ENCODE peak calls at places on chromosomes 16 and 17, in ten cellular contexts. T is cardiac muscle cell, R is epithelial cell of esophagus, X is fibroblast of pulmonary artery, J is thoracic aorta, E is bronchial epithelial cell, V is GM12864, F is hepatocyte, L is upper lobe of right lung, M is heart left ventricle. I is an unnamed sample.

GRCh38 chr16:68744744-68745280 is 7.7 kb downstream of the CDH1 start:
- DNase-seq in J (no peak), R (peak; percentile 98), E (peak; percentile 98), F (peak; percentile 88), M (no peak), T (no peak), X (no peak), L (peak; percentile 74), V (no peak), I (no peak)

GRCh38 chr16:2962334-2963073 is 1.6 kb upstream of the KREMEN2 start:
- DNase-seq in F (no peak), R (no peak), L (no peak), V (no peak), E (no peak), X (no peak), J (no peak), M (no peak), T (no peak), I (no peak)

GRCh38 chr16:12516621-12517309 is 286.9 kb downstream of the CPPED1 start:
- DNase-seq in R (no peak), V (no peak), M (no peak), T (no peak), L (no peak), F (no peak), X (no peak), J (no peak), E (no peak), I (no peak)

GRCh38 chr16:9258423-9259051 is 167.1 kb downstream of the HAPSTR1 start:
- DNase-seq in X (peak; percentile 3), M (peak; percentile 11), V (peak; percentile 10), L (no peak), R (peak; percentile 9), J (no peak), F (peak; percentile 65), T (peak; percentile 70), E (peak; percentile 9), I (peak; percentile 4)

GRCh38 chr17:58318065-58318481 is 10.5 kb downstream of the TSPOAP1 start:
- DNase-seq in T (no peak), J (no peak), X (no peak), F (no peak), L (peak; percentile 49), E (no peak), M (no peak), R (no peak), V (no peak), I (no peak)

GRCh38 chr16:69482410-69482951 is 58.1 kb downstream of the CYB5B start:
- DNase-seq in M (peak; percentile 83), R (no peak), X (peak; percentile 93), V (no peak), E (no peak), T (no peak), J (peak; percentile 16), L (no peak), F (no peak), I (peak; percentile 79)

GRCh38 chr16:29141586-29142324 is 156.9 kb downstream of the LAT start:
- DNase-seq in F (no peak), R (no peak), V (no peak), L (peak; percentile 26), T (no peak), J (no peak), M (no peak), E (no peak), X (no peak), I (no peak)

GRCh38 chr17:59330314-59330942 is 1.0 kb upstream of the YPEL2 start:
- DNase-seq in J (no peak), X (no peak), T (peak; percentile 38), R (no peak), F (peak; percentile 80), E (peak; percentile 34), V (no peak), M (peak; percentile 79), L (peak; percentile 74), I (no peak)

GRCh38 chr16:21208831-21209230 is 2.5 kb downstream of the ZP2 start:
- DNase-seq in R (no peak), X (no peak), F (no peak), M (no peak), T (no peak), L (no peak), J (no peak), V (no peak), E (no peak), I (no peak)

GRCh38 chr16:4537376-4538066 is 1.1 kb downstream of the CDIP1 start:
- DNase-seq in E (no peak), X (no peak), J (no peak), V (no peak), R (peak; percentile 35), M (peak; percentile 36), L (no peak), T (peak; percentile 35), F (no peak), I (no peak)

GRCh38 chr17:72117748-72118587 is 2.9 kb upstream of the SOX9 start:
- DNase-seq in L (no peak), E (no peak), X (no peak), V (no peak), J (no peak), M (peak; percentile 14), T (no peak), F (no peak), R (peak; percentile 32), I (peak; percentile 30)

DNA sequence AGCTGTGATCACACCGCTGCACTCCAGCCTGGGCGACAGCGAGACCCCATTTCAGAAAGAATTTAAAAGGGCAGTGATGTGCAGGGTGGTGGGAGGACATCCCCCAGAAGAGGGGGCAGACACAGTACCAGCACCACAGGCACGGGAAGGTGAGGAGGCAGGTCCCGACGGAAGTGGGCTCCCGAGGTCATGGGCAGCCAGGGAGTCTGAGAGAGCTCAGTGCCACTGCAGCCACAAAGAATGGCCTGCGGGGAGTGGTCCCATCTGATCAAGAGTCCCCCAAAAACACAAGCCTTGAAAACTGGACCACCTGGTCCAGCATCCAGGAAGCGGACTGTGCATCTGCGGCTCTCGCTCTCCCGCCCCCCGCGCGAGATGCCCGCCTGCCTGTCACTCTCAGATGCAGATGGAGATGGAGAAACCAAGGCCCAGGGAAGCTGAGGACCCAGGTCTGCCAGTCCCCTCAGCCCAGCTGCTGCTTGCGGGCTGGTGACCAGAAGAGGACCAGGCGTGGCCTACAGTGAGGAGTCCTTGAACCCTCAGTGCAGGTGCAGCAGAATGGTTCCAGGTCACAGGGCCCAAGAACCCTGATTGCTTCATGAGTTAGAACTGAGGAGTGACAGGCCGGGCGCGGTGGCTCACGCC is 4.3 kb upstream of the CAPN15 start:
- DNase-seq in T (no peak), M (no peak), V (no peak), E (no peak), R (no peak), J (no peak), X (no peak), F (no peak), L (no peak), I (no peak)
- H3K4me3 ChIP-seq in T (no peak overlapping the region), M (no peak overlapping the region), V (no peak overlapping the region), E (no peak overlapping the region), R (no peak overlapping the region), J (no peak overlapping the region), X (no peak overlapping the region), F (no peak overlapping the region), L (no peak overlapping the region), I (no peak overlapping the region)

GRCh38 chr17:49583889-49584288 is 8.2 kb downstream of the NXPH3 start:
- DNase-seq in L (no peak), F (no peak), M (no peak), J (no peak), T (no peak), V (no peak), E (no peak), R (no peak), X (no peak), I (no peak)

GRCh38 chr17:49583226-49583625 is 7.6 kb downstream of the NXPH3 start:
- DNase-seq in T (no peak), V (no peak), L (no peak), E (no peak), X (no peak), R (no peak), F (no peak), J (no peak), M (no peak), I (no peak)

GRCh38 chr17:49587366-49588073 is 11.8 kb downstream of the NXPH3 start:
- DNase-seq in F (no peak), E (no peak), R (no peak), J (no peak), T (no peak), V (no peak), L (no peak), M (no peak), X (no peak), I (no peak)

GRCh38 chr17:49582789-49583188 is 7.1 kb downstream of the NXPH3 start:
- DNase-seq in M (no peak), X (no peak), J (no peak), F (no peak), E (peak; percentile 28), R (peak; percentile 56), L (no peak), V (no peak), T (no peak), I (no peak)

GRCh38 chr17:49585422-49586027 is 9.9 kb downstream of the NXPH3 start:
- DNase-seq in F (no peak), L (no peak), V (no peak), J (no peak), M (no peak), T (no peak), E (no peak), X (no peak), R (no peak), I (no peak)
- TF ChIP-seq CTCF in F (no peak), L (no peak), V (peak; percentile 14), J (peak; percentile 36), M (no peak), T (peak; percentile 20), E (peak; percentile 29), X (peak; percentile 33), R (peak; percentile 21), I (peak; percentile 13)

DNA sequence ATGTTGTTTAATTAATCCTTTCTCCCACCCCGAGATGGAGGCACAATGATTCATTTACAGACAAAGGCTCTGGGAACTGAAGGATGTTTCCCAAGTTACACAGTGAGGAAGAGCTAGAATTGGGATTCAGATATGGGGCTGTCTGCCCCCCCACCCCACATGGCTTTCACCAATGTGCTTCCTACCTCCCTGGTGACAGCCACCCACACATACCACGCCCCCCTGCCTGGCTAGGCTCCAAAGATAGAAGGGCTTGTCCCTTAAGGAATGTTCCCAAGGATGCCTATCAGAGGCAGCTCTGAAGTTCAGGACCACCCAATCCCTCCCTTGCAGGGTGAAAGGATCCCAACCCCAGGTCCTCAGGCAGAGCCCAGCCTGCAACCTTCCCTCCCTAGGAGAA is 32.9 kb downstream of the CFAP20 start:
- DNase-seq in F (no peak), M (no peak), R (no peak), L (peak; percentile 22), V (no peak), J (no peak), X (no peak), T (peak; percentile 42), E (no peak), I (no peak)
- H3K4me3 ChIP-seq in F (no peak overlapping the region), M (no peak overlapping the region), R (no peak overlapping the region), L (no peak overlapping the region), V (no peak overlapping the region), J (no peak overlapping the region), X (no peak overlapping the region), T (no peak overlapping the region), E (no peak overlapping the region), I (no peak overlapping the region)

DNA sequence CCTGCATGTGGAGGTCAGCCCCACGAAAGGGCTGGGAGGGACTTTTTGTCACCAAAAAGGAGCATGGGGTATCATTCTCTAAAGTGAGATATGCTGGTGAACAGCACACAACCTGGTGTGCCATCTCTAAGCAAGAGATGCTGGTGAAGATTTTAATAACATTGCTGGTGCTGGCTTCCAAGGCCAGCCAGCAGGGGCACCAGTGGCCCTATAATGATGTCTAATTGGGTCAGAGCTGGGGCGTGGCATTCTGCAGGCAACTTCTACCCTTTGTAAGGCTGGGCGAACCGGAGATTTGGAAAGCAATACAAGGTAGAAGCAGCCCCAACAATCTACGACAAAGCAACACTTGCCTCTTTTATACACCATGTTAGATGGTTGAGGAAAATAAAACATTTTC is 16.8 kb downstream of the SDR42E1 start:
- DNase-seq in J (no peak), E (no peak), M (no peak), R (no peak), X (no peak), L (no peak), F (no peak), V (no peak), T (no peak), I (no peak)
- TF ChIP-seq CTCF in J (no peak), E (peak; percentile 28), M (no peak), R (peak; percentile 37), X (no peak), L (no peak), F (no peak), V (peak; percentile 51), T (no peak), I (no peak)

I was measured in astrocyte of the spinal cord.